ENCODE peak calls at places on chromosomes 16 and 17, in ten cellular contexts. S is HCT116, G is neural progenitor cell, X is keratinocyte, W is mammary epithelial cell, P is MM.1S, Q is PC-9, U is H1, N is K562, Y is GM23338. A is an unnamed sample. For H3K4me1, the result is how much of the 10 kb centered on the place peaks cover.

GRCh38 chr16:12998376-12999085 is 97.1 kb downstream of the SHISA9 start:
- DNase-seq in S (no peak), G (no peak), X (no peak), W (no peak), P (no peak), Q (no peak), U (no peak), N (no peak), Y (no peak), A (no peak)

GRCh38 chr16:84177740-84178070 is 9.2 kb downstream of the TAF1C start:
- DNase-seq in S (no peak), G (no peak), X (no peak), W (peak), P (no peak), Q (peak), U (no peak), N (no peak), Y (no peak), A (no peak)

GRCh38 chr17:35749560-35750412 is 3.3 kb downstream of the GAS2L2 start:
- DNase-seq in S (no peak), G (peak), X (no peak), W (no peak), P (no peak), Q (no peak), U (no peak), N (peak), Y (peak), A (no peak)

GRCh38 chr17:43042025-43042424 is 17.0 kb downstream of the RND2 start:
- DNase-seq in S (no peak), G (peak), X (no peak), W (no peak), P (no peak), Q (no peak), U (no peak), N (peak), Y (peak), A (no peak)

GRCh38 chr17:37273419-37274051 is 102.2 kb upstream of the C17orf78 start:
- DNase-seq in S (no peak), G (peak), X (no peak), W (no peak), P (no peak), Q (no peak), U (no peak), N (peak), Y (peak), A (peak)

GRCh38 chr16:11106726-11107125 is 149.3 kb downstream of the SOCS1 start:
- DNase-seq in S (no peak), G (no peak), X (no peak), W (no peak), P (no peak), Q (no peak), U (no peak), N (no peak), Y (no peak), A (no peak)

GRCh38 chr17:30920282-30920681 is 1.5 kb upstream of the ADAP2 start:
- DNase-seq in S (no peak), G (peak), X (no peak), W (no peak), P (no peak), Q (no peak), U (no peak), N (no peak), Y (peak), A (no peak)

GRCh38 chr16:2526135-2526534 is 5.1 kb downstream of the CEMP1 start:
- DNase-seq in S (no peak), G (no peak), X (no peak), W (no peak), P (no peak), Q (no peak), U (no peak), N (no peak), Y (no peak), A (no peak)

GRCh38 chr16:578870-579405 is 9.2 kb downstream of the PIGQ start:
- DNase-seq in S (no peak), G (peak), X (no peak), W (no peak), P (peak), Q (no peak), U (peak), N (peak), Y (peak), A (peak)

GRCh38 chr16:51524555-51525373 is 373.7 kb upstream of the SALL1 start:
- DNase-seq in S (no peak), G (no peak), X (no peak), W (peak), P (no peak), Q (no peak), U (no peak), N (no peak), Y (no peak), A (peak)

GRCh38 chr17:51427259-51428255 is 167.2 kb downstream of the UTP18 start:
- DNase-seq in S (no peak), G (no peak), X (no peak), W (no peak), P (no peak), Q (no peak), U (no peak), N (no peak), Y (no peak), A (peak)

GRCh38 chr16:59198487-59198886 is 464.4 kb upstream of the GOT2 start:
- DNase-seq in S (no peak), G (no peak), X (no peak), W (no peak), P (no peak), Q (no peak), U (no peak), N (no peak), Y (no peak), A (no peak)

GRCh38 chr17:37220609-37220953 is 155.2 kb upstream of the C17orf78 start:
- DNase-seq in S (peak), G (peak), X (no peak), W (no peak), P (peak), Q (no peak), U (no peak), N (no peak), Y (peak), A (peak)

GRCh38 chr16:23879735-23880373 is 44.1 kb downstream of the PRKCB start:
- DNase-seq in S (no peak), G (no peak), X (no peak), W (no peak), P (no peak), Q (no peak), U (no peak), N (no peak), Y (no peak), A (no peak)

GRCh38 chr17:37650419-37651003 is 7.3 kb upstream of the DDX52 start:
- DNase-seq in S (peak), G (peak), X (no peak), W (peak), P (peak), Q (peak), U (no peak), N (no peak), Y (peak), A (no peak)

GRCh38 chr16:85462405-85463227 is 150.5 kb upstream of the GSE1 start:
- DNase-seq in S (no peak), G (peak), X (no peak), W (no peak), P (no peak), Q (no peak), U (no peak), N (peak), Y (peak), A (peak)

GRCh38 chr16:74650966-74651567 is 15.6 kb downstream of the RFWD3 start:
- DNase-seq in S (peak), G (peak), X (no peak), W (no peak), P (no peak), Q (no peak), U (no peak), N (no peak), Y (peak), A (peak)

GRCh38 chr17:41773731-41774193 is 12.7 kb downstream of the JUP start:
- DNase-seq in S (no peak), G (no peak), X (no peak), W (peak), P (no peak), Q (no peak), U (no peak), N (no peak), Y (no peak), A (no peak)

GRCh38 chr17:36706437-36706731 is 105.0 kb downstream of the MRM1 start:
- DNase-seq in S (no peak), G (no peak), X (no peak), W (no peak), P (no peak), Q (no peak), U (no peak), N (no peak), Y (no peak), A (no peak)

GRCh38 chr17:45942284-45942683 is 47.9 kb downstream of the MAPT start:
- DNase-seq in S (no peak), G (peak), X (no peak), W (no peak), P (no peak), Q (no peak), U (no peak), N (no peak), Y (peak), A (no peak)

GRCh38 chr17:52762147-52762793 is 603.8 kb upstream of the CA10 start:
- DNase-seq in S (no peak), G (no peak), X (no peak), W (no peak), P (no peak), Q (no peak), U (no peak), N (no peak), Y (peak), A (no peak)

GRCh38 chr16:68961778-68962402 is 118.6 kb downstream of the TANGO6 start:
- DNase-seq in S (no peak), G (no peak), X (no peak), W (no peak), P (no peak), Q (no peak), U (no peak), N (no peak), Y (no peak), A (peak)

GRCh38 chr17:68344701-68345136 is 53.4 kb downstream of the ARSG start:
- DNase-seq in S (no peak), G (peak), X (no peak), W (no peak), P (no peak), Q (no peak), U (no peak), N (no peak), Y (no peak), A (no peak)

GRCh38 chr16:16150117-16150877 is 73.0 kb downstream of the ABCC6 start:
- DNase-seq in S (no peak), G (no peak), X (no peak), W (no peak), P (no peak), Q (no peak), U (no peak), N (no peak), Y (peak), A (no peak)

GRCh38 chr16:74998481-74999207 is at the start of gene ZNRF1:
- DNase-seq in S (peak), G (peak), X (no peak), W (peak), P (peak), Q (peak), U (peak), N (peak), Y (peak), A (peak)

GRCh38 chr17:44797809-44798208 is 32.3 kb downstream of the GJC1 start:
- DNase-seq in S (no peak), G (no peak), X (no peak), W (no peak), P (no peak), Q (no peak), U (no peak), N (peak), Y (no peak), A (no peak)

GRCh38 chr16:51592535-51592934 is 441.5 kb upstream of the SALL1 start:
- DNase-seq in S (no peak), G (peak), X (no peak), W (no peak), P (no peak), Q (no peak), U (no peak), N (no peak), Y (no peak), A (no peak)

GRCh38 chr16:48089053-48089792 is 66.6 kb downstream of the ABCC12 start:
- DNase-seq in S (no peak), G (no peak), X (no peak), W (no peak), P (no peak), Q (no peak), U (no peak), N (no peak), Y (no peak), A (no peak)

GRCh38 chr16:31064882-31065461 is 9.1 kb downstream of the ZNF668 start:
- DNase-seq in S (no peak), G (peak), X (peak), W (peak), P (no peak), Q (peak), U (no peak), N (no peak), Y (no peak), A (peak)

GRCh38 chr16:73066927-73067670 is 19.2 kb upstream of the ZFHX3 start:
- DNase-seq in S (no peak), G (peak), X (no peak), W (no peak), P (no peak), Q (no peak), U (peak), N (no peak), Y (no peak), A (no peak)

GRCh38 chr16:69319381-69319780 is 8.2 kb downstream of the VPS4A start:
- DNase-seq in S (no peak), G (no peak), X (no peak), W (no peak), P (no peak), Q (no peak), U (no peak), N (no peak), Y (no peak), A (no peak)

GRCh38 chr17:9643611-9644010 is 1.7 kb upstream of the USP43 start:
- DNase-seq in S (no peak), G (no peak), X (no peak), W (no peak), P (no peak), Q (no peak), U (no peak), N (no peak), Y (no peak), A (no peak)

GRCh38 chr16:55116165-55116894 is 185.7 kb downstream of the IRX5 start:
- DNase-seq in S (no peak), G (no peak), X (no peak), W (peak), P (no peak), Q (no peak), U (no peak), N (no peak), Y (no peak), A (no peak)

GRCh38 chr16:74710401-74710800 is 9.7 kb upstream of the MLKL start:
- DNase-seq in S (no peak), G (no peak), X (no peak), W (no peak), P (no peak), Q (no peak), U (no peak), N (no peak), Y (no peak), A (no peak)

GRCh38 chr17:31394544-31394943 is 3.1 kb downstream of the RAB11FIP4 start:
- DNase-seq in S (no peak), G (peak), X (no peak), W (no peak), P (peak), Q (no peak), U (peak), N (peak), Y (peak), A (peak)

GRCh38 chr17:30235386-30236296 is at the start of gene SLC6A4:
- DNase-seq in S (no peak), G (peak), X (no peak), W (peak), P (no peak), Q (no peak), U (peak), N (peak), Y (peak), A (peak)

GRCh38 chr17:489758-490329 is 137.2 kb upstream of the RPH3AL start:
- DNase-seq in S (no peak), G (peak), X (no peak), W (peak), P (no peak), Q (no peak), U (peak), N (peak), Y (peak), A (peak)

GRCh38 chr17:81261096-81261495 is 22.0 kb downstream of the NDUFAF8 start:
- DNase-seq in S (no peak), G (no peak), X (no peak), W (no peak), P (no peak), Q (no peak), U (no peak), N (no peak), Y (no peak), A (no peak)

GRCh38 chr16:85316321-85316919 is 204.1 kb upstream of the CIBAR2 start:
- DNase-seq in S (peak), G (peak), X (peak), W (peak), P (peak), Q (no peak), U (peak), N (peak), Y (peak), A (peak)

GRCh38 chr17:17906418-17907215 is 65.6 kb downstream of the TOM1L2 start:
- DNase-seq in S (no peak), G (no peak), X (no peak), W (no peak), P (no peak), Q (no peak), U (no peak), N (no peak), Y (no peak), A (no peak)

GRCh38 chr17:64084086-64084939 is 45.6 kb downstream of the ERN1 start:
- DNase-seq in S (no peak), G (no peak), X (no peak), W (peak), P (peak), Q (peak), U (no peak), N (peak), Y (peak), A (no peak)

GRCh38 chr17:64081802-64082799 is 47.8 kb downstream of the ERN1 start:
- DNase-seq in S (peak), G (no peak), X (no peak), W (peak), P (peak), Q (peak), U (no peak), N (peak), Y (no peak), A (peak)

GRCh38 chr17:64083093-64083492 is 46.9 kb downstream of the ERN1 start:
- DNase-seq in S (no peak), G (no peak), X (no peak), W (no peak), P (no peak), Q (no peak), U (no peak), N (no peak), Y (no peak), A (no peak)

GRCh38 chr17:64084940-64085649 is 44.8 kb downstream of the ERN1 start:
- DNase-seq in S (no peak), G (peak), X (no peak), W (no peak), P (no peak), Q (no peak), U (no peak), N (no peak), Y (peak), A (peak)

DNA sequence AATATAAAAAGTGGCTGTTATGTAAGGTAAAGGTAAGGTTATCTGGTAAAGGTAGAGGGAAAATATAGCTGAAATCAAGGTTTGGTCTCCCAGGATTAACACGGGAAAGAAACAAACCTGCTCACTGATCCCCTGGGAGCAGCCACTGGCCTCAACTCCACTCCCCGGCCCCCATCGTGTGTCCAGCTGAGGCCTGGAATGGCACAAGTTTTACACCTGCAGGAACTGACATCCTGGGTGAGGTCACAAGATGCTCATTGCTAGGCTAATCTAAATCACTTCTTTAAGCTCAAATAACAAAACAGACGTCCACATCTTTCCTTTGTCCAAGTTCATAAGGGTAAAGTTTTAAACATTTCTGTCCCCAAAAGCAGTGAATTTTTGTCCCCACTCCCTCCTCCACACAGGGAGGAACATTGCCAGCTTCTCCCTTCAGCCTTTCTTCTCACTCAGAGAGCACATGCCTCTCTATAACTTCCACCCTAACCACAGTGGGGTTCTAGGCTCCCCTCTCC is 46.3 kb downstream of the ERN1 start:
- DNase-seq in S (no peak), G (no peak), X (no peak), W (no peak), P (no peak), Q (no peak), U (no peak), N (no peak), Y (no peak), A (no peak)
- H3K4me1 ChIP-seq in S (under half), G (under half), X (under half), W (under half), P (half or more), Q (half or more), U (under half), N (half or more), Y (under half), A (under half)

GRCh38 chr17:76140661-76141211 is 309 bp downstream of the FOXJ1 start:
- DNase-seq in S (no peak), G (no peak), X (no peak), W (no peak), P (no peak), Q (no peak), U (no peak), N (no peak), Y (peak), A (no peak)
- TF ChIP-seq EZH2 in S (no peak), G (peak), X (peak), W (no peak), P (no peak), Q (no peak), U (no peak), N (no peak), Y (no peak), A (no peak)

GRCh38 chr17:48595107-48595999 is 1.8 kb upstream of the HOXB5 start:
- DNase-seq in S (no peak), G (no peak), X (no peak), W (no peak), P (no peak), Q (no peak), U (no peak), N (no peak), Y (no peak), A (no peak)

GRCh38 chr17:48593840-48594411 is 347 bp upstream of the HOXB5 start:
- DNase-seq in S (no peak), G (peak), X (no peak), W (peak), P (peak), Q (no peak), U (peak), N (peak), Y (peak), A (peak)

GRCh38 chr17:48593126-48593829 is at the start of gene HOXB5:
- DNase-seq in S (no peak), G (no peak), X (no peak), W (no peak), P (no peak), Q (no peak), U (no peak), N (no peak), Y (no peak), A (no peak)

GRCh38 chr17:48596000-48596734 is 2.6 kb upstream of the HOXB5 start:
- DNase-seq in S (no peak), G (no peak), X (no peak), W (no peak), P (no peak), Q (no peak), U (no peak), N (no peak), Y (no peak), A (no peak)

GRCh38 chr17:48594412-48595106 is 980 bp upstream of the HOXB5 start:
- DNase-seq in S (no peak), G (no peak), X (no peak), W (no peak), P (no peak), Q (no peak), U (no peak), N (no peak), Y (no peak), A (no peak)
- H3K4me3 ChIP-seq in S (no peak), G (no peak), X (no peak), W (no peak), P (no peak), Q (no peak), U (no peak), N (no peak), Y (peak), A (peak)

GRCh38 chr16:70701036-70701435 is 15.2 kb upstream of the MTSS2 start:
- DNase-seq in S (no peak), G (no peak), X (no peak), W (no peak), P (no peak), Q (no peak), U (no peak), N (no peak), Y (no peak), A (no peak)

GRCh38 chr16:70701596-70701995 is 15.7 kb upstream of the MTSS2 start:
- DNase-seq in S (no peak), G (no peak), X (no peak), W (no peak), P (no peak), Q (no peak), U (no peak), N (no peak), Y (no peak), A (no peak)

GRCh38 chr16:70703041-70703834 is 17.4 kb upstream of the MTSS2 start:
- DNase-seq in S (no peak), G (peak), X (no peak), W (no peak), P (no peak), Q (no peak), U (no peak), N (peak), Y (peak), A (peak)

GRCh38 chr16:70702624-70703023 is 16.8 kb upstream of the MTSS2 start:
- DNase-seq in S (no peak), G (no peak), X (no peak), W (no peak), P (no peak), Q (no peak), U (no peak), N (no peak), Y (no peak), A (no peak)

DNA sequence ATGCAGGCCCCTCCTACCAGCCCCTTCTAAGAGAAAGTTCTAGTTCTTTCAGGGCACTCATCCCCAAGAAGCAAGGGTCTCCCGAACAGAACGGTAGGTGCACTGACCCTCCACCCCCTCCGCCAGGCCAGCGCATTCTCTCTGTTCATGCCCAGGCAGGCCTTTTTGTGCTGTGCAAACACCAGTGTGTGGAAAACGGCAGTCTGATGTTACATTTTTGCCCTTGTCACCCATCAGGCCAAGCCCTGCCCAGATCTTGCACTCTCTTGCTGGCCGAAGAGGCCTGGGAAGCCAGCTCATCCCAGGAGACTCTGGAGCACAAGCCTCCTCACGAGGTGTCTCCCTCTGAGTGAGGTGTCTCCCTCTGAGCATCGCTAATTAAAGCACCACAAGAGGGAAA is 16.1 kb upstream of the MTSS2 start:
- DNase-seq in S (no peak), G (no peak), X (no peak), W (no peak), P (no peak), Q (no peak), U (no peak), N (no peak), Y (no peak), A (no peak)
- H3K4me1 ChIP-seq in S (under half), G (under half), X (half or more), W (half or more), P (under half), Q (under half), U (under half), N (under half), Y (under half), A (under half)